ENCODE peak calls at places on chromosomes 16 and 17, in nine cellular contexts. One of them, this sample, is unnamed.

GRCh38 chr17:49365667-49366066 is 3.6 kb upstream of the ZNF652 start:
- DNase-seq in upper lobe of right lung: no peak
- DNase-seq in GM12865: peak
- DNase-seq in IMR-90: no peak
- DNase-seq in SK-N-SH: peak
- DNase-seq in ovary: no peak
- DNase-seq in lower leg skin: peak
- DNase-seq in CD8-positive, alpha-beta T cell: peak
- DNase-seq in OCI-LY7: peak
- DNase-seq in this sample: peak

GRCh38 chr16:50631985-50632576 is 49.0 kb downstream of the SNX20 start:
- DNase-seq in upper lobe of right lung: no peak
- DNase-seq in GM12865: no peak
- DNase-seq in IMR-90: no peak
- DNase-seq in SK-N-SH: no peak
- DNase-seq in ovary: no peak
- DNase-seq in lower leg skin: no peak
- DNase-seq in CD8-positive, alpha-beta T cell: no peak
- DNase-seq in OCI-LY7: no peak
- DNase-seq in this sample: no peak

GRCh38 chr17:15462962-15463361 is 4.5 kb downstream of the CDRT4 start:
- DNase-seq in upper lobe of right lung: no peak
- DNase-seq in GM12865: no peak
- DNase-seq in IMR-90: peak
- DNase-seq in SK-N-SH: no peak
- DNase-seq in ovary: peak
- DNase-seq in lower leg skin: no peak
- DNase-seq in CD8-positive, alpha-beta T cell: no peak
- DNase-seq in OCI-LY7: no peak
- DNase-seq in this sample: no peak

GRCh38 chr17:40323731-40324650 is 15.0 kb downstream of the RARA start:
- DNase-seq in upper lobe of right lung: no peak
- DNase-seq in GM12865: peak
- DNase-seq in IMR-90: peak
- DNase-seq in SK-N-SH: no peak
- DNase-seq in ovary: peak
- DNase-seq in lower leg skin: peak
- DNase-seq in CD8-positive, alpha-beta T cell: peak
- DNase-seq in OCI-LY7: no peak
- DNase-seq in this sample: no peak

GRCh38 chr16:2841606-2842339 is 11.7 kb downstream of the ZG16B start:
- DNase-seq in upper lobe of right lung: peak
- DNase-seq in GM12865: peak
- DNase-seq in IMR-90: no peak
- DNase-seq in SK-N-SH: no peak
- DNase-seq in ovary: no peak
- DNase-seq in lower leg skin: no peak
- DNase-seq in CD8-positive, alpha-beta T cell: peak
- DNase-seq in OCI-LY7: no peak
- DNase-seq in this sample: no peak

GRCh38 chr16:4241601-4242270 is at the start of gene SRL:
- DNase-seq in upper lobe of right lung: no peak
- DNase-seq in GM12865: no peak
- DNase-seq in IMR-90: no peak
- DNase-seq in SK-N-SH: peak
- DNase-seq in ovary: no peak
- DNase-seq in lower leg skin: no peak
- DNase-seq in CD8-positive, alpha-beta T cell: no peak
- DNase-seq in OCI-LY7: no peak
- DNase-seq in this sample: no peak

GRCh38 chr16:71311553-71312158 is 22.5 kb upstream of the CMTR2 start:
- DNase-seq in upper lobe of right lung: no peak
- DNase-seq in GM12865: peak
- DNase-seq in IMR-90: peak
- DNase-seq in SK-N-SH: peak
- DNase-seq in ovary: no peak
- DNase-seq in lower leg skin: no peak
- DNase-seq in CD8-positive, alpha-beta T cell: peak
- DNase-seq in OCI-LY7: peak
- DNase-seq in this sample: peak

GRCh38 chr17:58235821-58236220 is 2.6 kb upstream of the LPO start:
- DNase-seq in upper lobe of right lung: no peak
- DNase-seq in GM12865: no peak
- DNase-seq in IMR-90: no peak
- DNase-seq in SK-N-SH: no peak
- DNase-seq in ovary: no peak
- DNase-seq in lower leg skin: no peak
- DNase-seq in CD8-positive, alpha-beta T cell: no peak
- DNase-seq in OCI-LY7: no peak
- DNase-seq in this sample: no peak

GRCh38 chr17:4249452-4250029 is 14.2 kb downstream of the ANKFY1 start:
- DNase-seq in upper lobe of right lung: no peak
- DNase-seq in GM12865: peak
- DNase-seq in IMR-90: peak
- DNase-seq in SK-N-SH: peak
- DNase-seq in ovary: no peak
- DNase-seq in lower leg skin: no peak
- DNase-seq in CD8-positive, alpha-beta T cell: no peak
- DNase-seq in OCI-LY7: peak
- DNase-seq in this sample: peak

GRCh38 chr16:89294486-89294885 is 77.0 kb downstream of the ZNF778 start:
- DNase-seq in upper lobe of right lung: no peak
- DNase-seq in GM12865: no peak
- DNase-seq in IMR-90: no peak
- DNase-seq in SK-N-SH: no peak
- DNase-seq in ovary: no peak
- DNase-seq in lower leg skin: no peak
- DNase-seq in CD8-positive, alpha-beta T cell: no peak
- DNase-seq in OCI-LY7: no peak
- DNase-seq in this sample: no peak

GRCh38 chr16:89291776-89292175 is 74.3 kb downstream of the ZNF778 start:
- DNase-seq in upper lobe of right lung: no peak
- DNase-seq in GM12865: no peak
- DNase-seq in IMR-90: no peak
- DNase-seq in SK-N-SH: no peak
- DNase-seq in ovary: no peak
- DNase-seq in lower leg skin: no peak
- DNase-seq in CD8-positive, alpha-beta T cell: no peak
- DNase-seq in OCI-LY7: no peak
- DNase-seq in this sample: no peak

GRCh38 chr16:89292443-89293078 is 75.1 kb downstream of the ZNF778 start:
- DNase-seq in upper lobe of right lung: no peak
- DNase-seq in GM12865: no peak
- DNase-seq in IMR-90: no peak
- DNase-seq in SK-N-SH: no peak
- DNase-seq in ovary: no peak
- DNase-seq in lower leg skin: no peak
- DNase-seq in CD8-positive, alpha-beta T cell: no peak
- DNase-seq in OCI-LY7: no peak
- DNase-seq in this sample: no peak

GRCh38 chr16:89295071-89295900 is 77.8 kb downstream of the ZNF778 start:
- DNase-seq in upper lobe of right lung: no peak
- DNase-seq in GM12865: no peak
- DNase-seq in IMR-90: no peak
- DNase-seq in SK-N-SH: no peak
- DNase-seq in ovary: no peak
- DNase-seq in lower leg skin: no peak
- DNase-seq in CD8-positive, alpha-beta T cell: no peak
- DNase-seq in OCI-LY7: no peak
- DNase-seq in this sample: no peak

GRCh38 chr16:89293276-89294143 is 76.0 kb downstream of the ZNF778 start:
- DNase-seq in upper lobe of right lung: no peak
- DNase-seq in GM12865: no peak
- DNase-seq in IMR-90: peak
- DNase-seq in SK-N-SH: no peak
- DNase-seq in ovary: peak
- DNase-seq in lower leg skin: no peak
- DNase-seq in CD8-positive, alpha-beta T cell: no peak
- DNase-seq in OCI-LY7: no peak
- DNase-seq in this sample: no peak
- TF ChIP-seq CTCF in upper lobe of right lung: no peak
- TF ChIP-seq CTCF in GM12865: no peak
- TF ChIP-seq CTCF in IMR-90: peak
- TF ChIP-seq CTCF in SK-N-SH: peak
- TF ChIP-seq CTCF in ovary: peak
- TF ChIP-seq CTCF in lower leg skin: no peak
- TF ChIP-seq CTCF in CD8-positive, alpha-beta T cell: no peak
- TF ChIP-seq CTCF in OCI-LY7: no peak
- TF ChIP-seq CTCF in this sample: no peak

DNA sequence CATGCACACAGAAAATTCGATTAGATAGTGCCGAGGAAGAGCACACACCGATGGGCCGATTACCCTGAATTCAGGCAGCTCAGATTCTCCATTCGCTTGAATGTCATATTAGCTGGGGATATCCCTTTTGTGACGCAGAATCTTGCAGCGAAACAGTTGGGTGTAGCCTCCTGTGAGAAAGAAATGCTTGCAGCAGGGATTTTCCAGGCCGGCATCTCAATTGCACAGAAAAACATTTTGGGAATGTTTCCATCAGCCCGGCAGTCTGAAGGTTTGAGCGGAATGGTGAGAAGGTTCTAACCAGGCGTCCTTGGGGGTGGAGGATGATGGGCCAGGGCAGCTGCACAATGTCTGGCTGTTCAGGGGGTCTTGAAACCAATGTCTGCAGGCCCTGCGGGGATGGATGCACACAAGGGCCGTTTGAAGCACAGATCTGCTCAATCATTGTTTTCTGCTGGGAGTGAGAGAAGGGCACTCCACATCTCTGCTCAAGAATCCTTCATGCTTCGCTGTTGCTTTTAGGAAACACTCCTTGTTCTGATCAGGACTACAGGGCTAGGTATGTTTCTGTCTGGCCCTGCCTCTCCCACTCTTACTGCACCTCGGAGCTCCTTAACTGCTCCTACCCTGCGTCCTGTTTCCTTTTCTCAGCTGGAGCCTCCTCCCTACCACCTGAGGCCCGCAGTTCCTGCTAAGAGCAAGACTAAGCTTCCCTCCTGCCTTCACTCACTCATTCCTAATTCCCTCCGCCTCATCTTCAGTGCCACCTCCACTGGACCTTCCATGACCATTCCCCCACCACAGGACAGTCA is 94.6 kb downstream of the CMIP start:
- DNase-seq in upper lobe of right lung: no peak
- DNase-seq in GM12865: no peak
- DNase-seq in IMR-90: no peak
- DNase-seq in SK-N-SH: peak
- DNase-seq in ovary: no peak
- DNase-seq in lower leg skin: no peak
- DNase-seq in CD8-positive, alpha-beta T cell: no peak
- DNase-seq in OCI-LY7: no peak
- DNase-seq in this sample: no peak
- TF ChIP-seq CTCF in upper lobe of right lung: no peak
- TF ChIP-seq CTCF in GM12865: no peak
- TF ChIP-seq CTCF in IMR-90: no peak
- TF ChIP-seq CTCF in SK-N-SH: no peak
- TF ChIP-seq CTCF in ovary: no peak
- TF ChIP-seq CTCF in lower leg skin: no peak
- TF ChIP-seq CTCF in CD8-positive, alpha-beta T cell: no peak
- TF ChIP-seq CTCF in OCI-LY7: no peak
- TF ChIP-seq CTCF in this sample: no peak

GRCh38 chr16:20253825-20254224 is 73.5 kb downstream of the GP2 start:
- DNase-seq in upper lobe of right lung: no peak
- DNase-seq in GM12865: no peak
- DNase-seq in IMR-90: no peak
- DNase-seq in SK-N-SH: no peak
- DNase-seq in ovary: no peak
- DNase-seq in lower leg skin: no peak
- DNase-seq in CD8-positive, alpha-beta T cell: no peak
- DNase-seq in OCI-LY7: no peak
- DNase-seq in this sample: no peak
- TF ChIP-seq CTCF in upper lobe of right lung: no peak
- TF ChIP-seq CTCF in GM12865: no peak
- TF ChIP-seq CTCF in IMR-90: no peak
- TF ChIP-seq CTCF in SK-N-SH: no peak
- TF ChIP-seq CTCF in ovary: no peak
- TF ChIP-seq CTCF in lower leg skin: no peak
- TF ChIP-seq CTCF in CD8-positive, alpha-beta T cell: no peak
- TF ChIP-seq CTCF in OCI-LY7: no peak
- TF ChIP-seq CTCF in this sample: no peak

GRCh38 chr17:18119938-18120337 is 11.4 kb downstream of the MYO15A start:
- DNase-seq in upper lobe of right lung: no peak
- DNase-seq in GM12865: no peak
- DNase-seq in IMR-90: no peak
- DNase-seq in SK-N-SH: no peak
- DNase-seq in ovary: no peak
- DNase-seq in lower leg skin: no peak
- DNase-seq in CD8-positive, alpha-beta T cell: no peak
- DNase-seq in OCI-LY7: no peak
- DNase-seq in this sample: no peak

GRCh38 chr17:18117533-18117932 is 9.0 kb downstream of the MYO15A start:
- DNase-seq in upper lobe of right lung: no peak
- DNase-seq in GM12865: no peak
- DNase-seq in IMR-90: no peak
- DNase-seq in SK-N-SH: no peak
- DNase-seq in ovary: no peak
- DNase-seq in lower leg skin: no peak
- DNase-seq in CD8-positive, alpha-beta T cell: no peak
- DNase-seq in OCI-LY7: no peak
- DNase-seq in this sample: no peak

GRCh38 chr17:18118633-18118975 is 10.0 kb downstream of the MYO15A start:
- DNase-seq in upper lobe of right lung: no peak
- DNase-seq in GM12865: no peak
- DNase-seq in IMR-90: no peak
- DNase-seq in SK-N-SH: no peak
- DNase-seq in ovary: no peak
- DNase-seq in lower leg skin: no peak
- DNase-seq in CD8-positive, alpha-beta T cell: no peak
- DNase-seq in OCI-LY7: no peak
- DNase-seq in this sample: no peak

GRCh38 chr17:18119166-18119745 is 10.7 kb downstream of the MYO15A start:
- DNase-seq in upper lobe of right lung: no peak
- DNase-seq in GM12865: no peak
- DNase-seq in IMR-90: no peak
- DNase-seq in SK-N-SH: no peak
- DNase-seq in ovary: no peak
- DNase-seq in lower leg skin: no peak
- DNase-seq in CD8-positive, alpha-beta T cell: no peak
- DNase-seq in OCI-LY7: no peak
- DNase-seq in this sample: no peak

DNA sequence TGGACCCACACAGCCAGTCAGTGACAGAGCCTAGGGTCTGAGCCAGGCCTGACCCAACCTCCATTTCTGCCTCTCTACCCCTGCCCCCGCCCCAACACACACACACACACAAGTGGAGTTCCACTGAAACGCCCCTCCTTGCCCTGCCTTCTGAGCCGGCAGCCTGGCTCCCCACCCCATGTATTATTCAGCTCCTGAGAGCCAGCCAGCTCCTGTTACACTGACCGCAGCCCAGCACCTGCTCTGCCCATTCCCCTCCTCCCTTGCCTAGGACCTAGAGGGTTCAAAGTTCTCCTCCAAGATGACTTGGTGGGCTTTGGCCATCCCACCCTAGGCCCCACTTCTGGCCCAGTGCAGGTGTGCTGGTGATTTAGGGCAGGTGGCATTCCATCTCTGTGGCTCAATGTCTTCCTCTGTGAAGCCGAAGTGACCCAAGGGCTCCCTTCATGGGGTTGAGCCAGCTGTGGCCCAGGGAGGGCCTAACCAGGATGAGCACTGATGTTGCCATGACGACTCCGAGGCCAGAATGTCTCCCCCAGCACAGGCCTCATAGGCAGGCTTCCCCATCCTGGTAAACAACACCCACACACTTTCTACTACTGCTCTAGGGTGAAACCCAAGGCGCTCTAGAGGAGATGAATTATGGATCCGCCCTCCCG is 9.5 kb downstream of the MYO15A start:
- DNase-seq in upper lobe of right lung: no peak
- DNase-seq in GM12865: no peak
- DNase-seq in IMR-90: peak
- DNase-seq in SK-N-SH: no peak
- DNase-seq in ovary: no peak
- DNase-seq in lower leg skin: no peak
- DNase-seq in CD8-positive, alpha-beta T cell: no peak
- DNase-seq in OCI-LY7: no peak
- DNase-seq in this sample: no peak
- TF ChIP-seq CTCF in upper lobe of right lung: no peak
- TF ChIP-seq CTCF in GM12865: no peak
- TF ChIP-seq CTCF in IMR-90: no peak
- TF ChIP-seq CTCF in SK-N-SH: no peak
- TF ChIP-seq CTCF in ovary: no peak
- TF ChIP-seq CTCF in lower leg skin: no peak
- TF ChIP-seq CTCF in CD8-positive, alpha-beta T cell: no peak
- TF ChIP-seq CTCF in OCI-LY7: no peak
- TF ChIP-seq CTCF in this sample: no peak